ENCODE peak calls at places on chromosome 17, in seven cellular contexts. B, W, Z, U, F, Y and Q are unnamed samples.

GRCh38 chr17:66290097-66290722 is 12.2 kb upstream of the PRKCA start:
- DNase-seq in F (no peak), Y (no peak), Z (no peak), U (no peak), W (peak; percentile 58), B (no peak), Q (no peak)

GRCh38 chr17:31596382-31597323 is 205.2 kb downstream of the RAB11FIP4 start:
- DNase-seq in Z (peak; percentile 60), Y (no peak), U (peak; percentile 83), B (no peak), F (no peak), W (no peak), Q (peak; percentile 78)

GRCh38 chr17:72336026-72336803 is 215.4 kb downstream of the SOX9 start:
- DNase-seq in U (no peak), F (no peak), B (no peak), W (no peak), Z (no peak), Y (no peak), Q (no peak)

GRCh38 chr17:70184770-70185169 is 15.4 kb downstream of the KCNJ2 start:
- DNase-seq in F (no peak), B (no peak), U (no peak), Y (no peak), W (no peak), Z (no peak), Q (no peak)

GRCh38 chr17:78774456-78774855 is 7.6 kb downstream of the CYTH1 start:
- DNase-seq in Y (no peak), W (no peak), Z (no peak), U (no peak), B (no peak), F (no peak), Q (no peak)

GRCh38 chr17:57948555-57949420 is 6.4 kb downstream of the CUEDC1 start:
- DNase-seq in B (no peak), F (no peak), Z (peak; percentile 40), Y (no peak), W (no peak), U (peak; percentile 44), Q (no peak)

GRCh38 chr17:58270476-58271290 is 10.1 kb downstream of the MPO start:
- DNase-seq in W (peak; percentile 20), B (no peak), U (peak; percentile 33), F (no peak), Z (no peak), Y (no peak), Q (no peak)

GRCh38 chr17:27892542-27892865 is 661 bp downstream of the LYRM9 start:
- DNase-seq in Y (no peak), W (no peak), Z (no peak), B (no peak), F (no peak), U (no peak), Q (no peak)

GRCh38 chr17:75367312-75367711 is 38.2 kb downstream of the GRB2 start:
- DNase-seq in Y (no peak), Z (no peak), U (no peak), W (no peak), F (no peak), B (no peak), Q (no peak)

GRCh38 chr17:7836596-7837374 is 2.8 kb downstream of the KDM6B start:
- DNase-seq in Y (peak; percentile 38), W (peak; percentile 85), Z (peak; percentile 85), B (no peak), F (peak; percentile 72), U (peak; percentile 86), Q (peak; percentile 96)

GRCh38 chr17:64707077-64707591 is 45.0 kb upstream of the SMURF2 start:
- DNase-seq in F (no peak), Z (peak; percentile 51), B (no peak), U (peak; percentile 87), W (peak; percentile 74), Y (no peak), Q (peak; percentile 52)

GRCh38 chr17:78176548-78177025 is 8.2 kb downstream of the SYNGR2 start:
- DNase-seq in F (peak; percentile 78), B (peak; percentile 60), U (peak; percentile 81), Z (no peak), W (peak; percentile 90), Y (peak; percentile 68), Q (peak; percentile 86)

GRCh38 chr17:49035470-49036269 is 38.5 kb downstream of the IGF2BP1 start:
- DNase-seq in U (peak; percentile 35), Y (no peak), W (peak; percentile 84), B (no peak), Z (no peak), F (peak; percentile 38), Q (no peak)

GRCh38 chr17:44200478-44201155 is 933 bp upstream of the ATXN7L3 start:
- DNase-seq in U (no peak), B (no peak), Z (no peak), W (no peak), Y (no peak), F (peak; percentile 27), Q (no peak)

GRCh38 chr17:5297245-5297644 is 15.2 kb downstream of the RABEP1 start:
- DNase-seq in B (no peak), Y (no peak), W (no peak), Z (no peak), F (no peak), U (no peak), Q (no peak)

GRCh38 chr17:78717431-78717980 is 64.6 kb downstream of the CYTH1 start:
- DNase-seq in Z (no peak), Y (no peak), F (no peak), W (peak; percentile 75), B (no peak), U (no peak), Q (no peak)

GRCh38 chr17:6496636-6497441 is 52.6 kb downstream of the PIMREG start:
- DNase-seq in W (no peak), B (no peak), Z (no peak), U (no peak), F (no peak), Y (no peak), Q (peak; percentile 41)